ENCODE peak calls at places on chromosomes 7 and 10, in eight cellular contexts. M is A549; H is activated T-helper 1 cell treated with anti-CD3 and anti-CD28 coated beads, Interleukin-12 subunit alpha, Interleukin-12 subunit beta, Interleukin-2, Interleukin-4 antibody, amounts not matched to agents 30 ng/mL and 10 ng/mL and 1 ng/mL, durations not matched to agents 14 hours and 24 hours and 36 hours; F is GM04504; R is CD8-positive, alpha-beta memory T cell; S is transverse colon; U is NCI-H524; A is naive B cell. C is an unnamed sample.

GRCh38 chr10:492896-493295 is 196.6 kb downstream of the DIP2C start:
- DNase-seq in M (no peak), H (no peak), F (no peak), R (no peak), S (no peak), U (no peak), A (no peak), C (no peak)

GRCh38 chr10:96984512-96985225 is 152.6 kb downstream of the LCOR start:
- DNase-seq in M (no peak), H (no peak), F (no peak), R (no peak), S (no peak), U (no peak), A (peak), C (peak)

GRCh38 chr10:27535312-27535711 is 31.2 kb downstream of the RAB18 start:
- DNase-seq in M (no peak), H (no peak), F (no peak), R (no peak), S (no peak), U (no peak), A (no peak), C (no peak)

GRCh38 chr7:77409005-77409738 is 7.0 kb downstream of the GSAP start:
- DNase-seq in M (no peak), H (no peak), F (no peak), R (no peak), S (no peak), U (no peak), A (no peak), C (no peak)

GRCh38 chr10:95125582-95125981 is 56.3 kb upstream of the CYP2C8 start:
- DNase-seq in M (no peak), H (no peak), F (no peak), R (no peak), S (no peak), U (no peak), A (no peak), C (no peak)

GRCh38 chr7:152462995-152463713 is 27.4 kb upstream of the KMT2C start:
- DNase-seq in M (no peak), H (no peak), F (peak), R (no peak), S (no peak), U (no peak), A (no peak), C (no peak)

GRCh38 chr10:373516-374309 is 238.5 kb downstream of the ZMYND11 start:
- DNase-seq in M (no peak), H (no peak), F (peak), R (no peak), S (peak), U (no peak), A (no peak), C (no peak)

GRCh38 chr7:34087892-34088891 is 182.9 kb downstream of the BMPER start:
- DNase-seq in M (no peak), H (no peak), F (no peak), R (no peak), S (peak), U (no peak), A (no peak), C (no peak)

GRCh38 chr7:35749548-35749947 is 51.3 kb upstream of the SEPTIN7 start:
- DNase-seq in M (no peak), H (no peak), F (no peak), R (no peak), S (no peak), U (no peak), A (no peak), C (no peak)

GRCh38 chr7:36076073-36076472 is 77.0 kb upstream of the EEPD1 start:
- DNase-seq in M (no peak), H (no peak), F (no peak), R (no peak), S (no peak), U (no peak), A (no peak), C (no peak)

GRCh38 chr10:109886037-109886787 is 37.1 kb downstream of the XPNPEP1 start:
- DNase-seq in M (no peak), H (no peak), F (no peak), R (no peak), S (no peak), U (no peak), A (no peak), C (peak)

GRCh38 chr10:6499974-6500373 is 80.1 kb downstream of the PRKCQ start:
- DNase-seq in M (no peak), H (no peak), F (no peak), R (no peak), S (no peak), U (no peak), A (no peak), C (no peak)

C was measured in GF-D8.